ENCODE peak calls at places on chromosome 12, in ten cellular contexts. P, W, J, X, L, A, I, K, V and R are unnamed samples.
A peak's percentile ranks its signal among the peaks of the same experiment; 100 is the strongest.

GRCh38 chr12:52464921-52465320 is 8.7 kb downstream of the KRT6C start:
- DNase-seq in W (no peak), K (no peak), I (no peak), X (no peak), J (no peak), L (no peak), A (no peak), P (no peak), V (no peak), R (no peak)

GRCh38 chr12:29025936-29026335 is 123.1 kb upstream of the FAR2 start:
- DNase-seq in A (no peak), K (no peak), P (no peak), X (no peak), J (no peak), I (no peak), V (no peak), L (no peak), W (no peak), R (no peak)

GRCh38 chr12:25929096-25929637 is 29.3 kb upstream of the RASSF8 start:
- DNase-seq in V (no peak), K (no peak), X (no peak), W (no peak), A (no peak), I (no peak), P (no peak), L (no peak), J (no peak), R (no peak)

GRCh38 chr12:11958216-11959091 is 112.3 kb upstream of the BCL2L14 start:
- DNase-seq in K (no peak), X (no peak), V (no peak), J (peak; percentile 66), A (peak; percentile 60), L (no peak), P (peak; percentile 95), I (no peak), W (no peak), R (no peak)

GRCh38 chr12:115922952-115923564 is 354.4 kb downstream of the MED13L start:
- DNase-seq in P (no peak), V (no peak), J (no peak), A (peak; percentile 3), I (no peak), K (no peak), L (peak; percentile 42), W (no peak), X (no peak), R (no peak)

GRCh38 chr12:125340791-125341190 is 275.6 kb downstream of the AACS start:
- DNase-seq in V (no peak), J (no peak), L (no peak), W (no peak), X (peak; percentile 5), I (no peak), P (peak; percentile 52), K (no peak), A (no peak), R (peak; percentile 80)

GRCh38 chr12:111407371-111408115 is 1.8 kb downstream of the SH2B3 start:
- DNase-seq in K (no peak), W (no peak), X (no peak), J (no peak), I (no peak), A (no peak), V (peak; percentile 13), L (no peak), P (no peak), R (no peak)

GRCh38 chr12:91804533-91804932 is 341.1 kb downstream of the BTG1 start:
- DNase-seq in L (no peak), I (no peak), K (no peak), P (peak; percentile 18), A (peak; percentile 36), W (no peak), J (no peak), X (no peak), V (no peak), R (no peak)

GRCh38 chr12:49055978-49056754 is 4.4 kb downstream of the KMT2D start:
- DNase-seq in P (peak; percentile 82), K (peak; percentile 41), A (no peak), L (peak; percentile 68), J (peak; percentile 65), I (peak; percentile 22), X (peak; percentile 42), V (peak; percentile 23), W (no peak), R (peak; percentile 75)

GRCh38 chr12:4271433-4272013 is 2.0 kb upstream of the CCND2 start:
- DNase-seq in I (no peak), X (no peak), V (no peak), K (no peak), P (no peak), J (peak; percentile 85), A (no peak), W (no peak), L (no peak), R (peak; percentile 51)

GRCh38 chr12:67649165-67650126 is 901 bp downstream of the DYRK2 start:
- DNase-seq in I (no peak), V (peak; percentile 12), K (peak; percentile 53), J (peak; percentile 51), P (no peak), A (peak; percentile 26), X (no peak), L (peak; percentile 43), W (peak; percentile 45), R (peak; percentile 21)

GRCh38 chr12:5716221-5716620 is 228.8 kb downstream of the ANO2 start:
- DNase-seq in V (no peak), L (no peak), I (no peak), P (peak; percentile 43), A (no peak), W (no peak), K (no peak), X (no peak), J (no peak), R (no peak)

GRCh38 chr12:50572275-50572674 is 67.5 kb downstream of the DIP2B start:
- DNase-seq in X (peak; percentile 22), W (no peak), K (no peak), A (peak; percentile 24), L (no peak), I (no peak), J (no peak), P (peak; percentile 89), V (no peak), R (no peak)

GRCh38 chr12:113061061-113061694 is 4.6 kb downstream of the DTX1 start:
- DNase-seq in V (no peak), L (no peak), A (no peak), K (no peak), W (no peak), P (no peak), J (no peak), X (no peak), I (no peak), R (no peak)

GRCh38 chr12:58967551-58967950 is 47.2 kb upstream of the LRIG3 start:
- DNase-seq in I (no peak), A (no peak), W (no peak), V (no peak), K (no peak), L (no peak), X (no peak), P (peak; percentile 59), J (no peak), R (no peak)

GRCh38 chr12:111503116-111503515 is 96.0 kb downstream of the ATXN2 start:
- DNase-seq in L (no peak), K (no peak), I (no peak), A (no peak), V (no peak), J (no peak), P (peak; percentile 65), X (no peak), W (no peak), R (no peak)

GRCh38 chr12:113436586-113436985 is 14.4 kb downstream of the SDSL start:
- DNase-seq in V (no peak), P (no peak), A (no peak), J (no peak), I (no peak), L (no peak), X (no peak), W (no peak), K (no peak), R (no peak)

GRCh38 chr12:128852885-128853284 is 393 bp upstream of the GLT1D1 start:
- DNase-seq in A (no peak), K (no peak), X (no peak), P (no peak), I (no peak), J (no peak), W (no peak), V (no peak), L (no peak), R (no peak)

GRCh38 chr12:132581348-132582057 is 28.9 kb downstream of the LRCOL1 start:
- DNase-seq in K (no peak), X (no peak), P (no peak), V (no peak), W (no peak), J (no peak), A (no peak), I (no peak), L (no peak), R (no peak)

GRCh38 chr12:53071591-53072551 is 7.3 kb downstream of the SPRYD3 start:
- DNase-seq in A (no peak), J (no peak), P (peak; percentile 33), W (no peak), V (no peak), I (no peak), L (no peak), X (no peak), K (no peak), R (no peak)

GRCh38 chr12:108700833-108701450 is 30.4 kb downstream of the CORO1C start:
- DNase-seq in A (no peak), W (no peak), V (no peak), K (no peak), P (no peak), X (no peak), J (no peak), I (no peak), L (no peak), R (no peak)

GRCh38 chr12:48183091-48183875 is at the start of gene CCDC184:
- DNase-seq in W (peak; percentile 9), A (no peak), J (peak; percentile 72), I (peak; percentile 54), K (peak; percentile 74), L (peak; percentile 62), X (peak; percentile 73), P (peak; percentile 73), V (peak; percentile 70), R (peak; percentile 81)

GRCh38 chr12:27785882-27786570 is 6.0 kb upstream of the MANSC4 start:
- DNase-seq in J (no peak), V (no peak), L (no peak), P (peak; percentile 93), K (no peak), W (no peak), A (no peak), X (no peak), I (no peak), R (no peak)

GRCh38 chr12:76318773-76319594 is 29.2 kb downstream of the BBS10 start:
- DNase-seq in K (no peak), X (no peak), A (no peak), P (no peak), V (no peak), L (no peak), I (no peak), J (no peak), W (no peak), R (no peak)